ENCODE peak calls at places on chromosomes 11 and 22, in five cellular contexts. H, D, K, P and V are unnamed samples.
A peak's percentile ranks its signal among the peaks of the same experiment; 100 is the strongest.

GRCh38 chr11:107017433-107018227 is 646 bp downstream of the GUCY1A2 start:
- DNase-seq in H (peak; percentile 22), D (peak; percentile 21), K (no peak), P (no peak), V (peak; percentile 59)

GRCh38 chr11:36389811-36390210 is 93.7 kb downstream of the PRR5L start:
- DNase-seq in H (no peak), D (no peak), K (peak; percentile 25), P (no peak), V (no peak)

GRCh38 chr22:23827351-23827995 is 11.3 kb downstream of the DERL3 start:
- DNase-seq in H (no peak), D (no peak), K (no peak), P (no peak), V (no peak)

GRCh38 chr22:31828739-31829138 is 74.9 kb downstream of the DEPDC5 start:
- DNase-seq in H (no peak), D (no peak), K (no peak), P (peak; percentile 43), V (no peak)

GRCh38 chr11:1796297-1797011 is 32.7 kb upstream of the CTSD start:
- DNase-seq in H (no peak), D (no peak), K (no peak), P (no peak), V (no peak)

GRCh38 chr22:42769574-42770447 is 49.1 kb upstream of the A4GALT start:
- DNase-seq in H (peak; percentile 59), D (no peak), K (peak; percentile 95), P (peak; percentile 44), V (no peak)

GRCh38 chr22:49884503-49885260 is 31.0 kb downstream of the ZBED4 start:
- DNase-seq in H (no peak), D (no peak), K (no peak), P (no peak), V (no peak)

GRCh38 chr11:33000181-33000580 is 15.5 kb upstream of the DEPDC7 start:
- DNase-seq in H (no peak), D (no peak), K (peak; percentile 89), P (no peak), V (no peak)

GRCh38 chr11:20594274-20595061 is 4.9 kb upstream of the SLC6A5 start:
- DNase-seq in H (no peak), D (no peak), K (no peak), P (no peak), V (no peak)

GRCh38 chr22:49935561-49935960 is 17.1 kb downstream of the CRELD2 start:
- DNase-seq in H (peak; percentile 59), D (no peak), K (no peak), P (no peak), V (no peak)

GRCh38 chr11:69574383-69575255 is 66.3 kb upstream of the CCND1 start:
- DNase-seq in H (no peak), D (no peak), K (no peak), P (no peak), V (no peak)

GRCh38 chr11:125082611-125083311 is 19.7 kb downstream of the SLC37A2 start:
- DNase-seq in H (no peak), D (no peak), K (peak; percentile 88), P (no peak), V (no peak)

GRCh38 chr11:119432484-119433368 is 9.8 kb upstream of the THY1 start:
- DNase-seq in H (no peak), D (no peak), K (peak; percentile 77), P (no peak), V (no peak)

GRCh38 chr11:105000167-105000566 is 22.8 kb downstream of the CASP5 start:
- DNase-seq in H (no peak), D (no peak), K (no peak), P (no peak), V (peak; percentile 10)

GRCh38 chr11:29751618-29752017 is 265.2 kb downstream of the KCNA4 start:
- DNase-seq in H (no peak), D (no peak), K (no peak), P (no peak), V (no peak)

GRCh38 chr11:125080531-125080911 is 17.4 kb downstream of the SLC37A2 start:
- DNase-seq in H (no peak), D (no peak), K (no peak), P (no peak), V (no peak)

GRCh38 chr22:43413826-43414225 is 2.0 kb downstream of the MPPED1 start:
- DNase-seq in H (no peak), D (no peak), K (no peak), P (no peak), V (no peak)

GRCh38 chr22:44024288-44024908 is at the start of gene PARVB:
- DNase-seq in H (peak; percentile 70), D (no peak), K (no peak), P (no peak), V (peak; percentile 44)

GRCh38 chr11:126840975-126841374 is 159.6 kb downstream of the KIRREL3 start:
- DNase-seq in H (no peak), D (no peak), K (no peak), P (no peak), V (no peak)

GRCh38 chr11:19906126-19906525 is 193.5 kb downstream of the NAV2 start:
- DNase-seq in H (no peak), D (no peak), K (no peak), P (no peak), V (no peak)

GRCh38 chr11:27088353-27088752 is 47.7 kb downstream of the BBOX1 start:
- DNase-seq in H (no peak), D (no peak), K (no peak), P (no peak), V (no peak)

GRCh38 chr11:67648140-67648795 is 2.3 kb downstream of the ACY3 start:
- DNase-seq in H (peak; percentile 44), D (peak; percentile 59), K (no peak), P (no peak), V (no peak)

DNA sequence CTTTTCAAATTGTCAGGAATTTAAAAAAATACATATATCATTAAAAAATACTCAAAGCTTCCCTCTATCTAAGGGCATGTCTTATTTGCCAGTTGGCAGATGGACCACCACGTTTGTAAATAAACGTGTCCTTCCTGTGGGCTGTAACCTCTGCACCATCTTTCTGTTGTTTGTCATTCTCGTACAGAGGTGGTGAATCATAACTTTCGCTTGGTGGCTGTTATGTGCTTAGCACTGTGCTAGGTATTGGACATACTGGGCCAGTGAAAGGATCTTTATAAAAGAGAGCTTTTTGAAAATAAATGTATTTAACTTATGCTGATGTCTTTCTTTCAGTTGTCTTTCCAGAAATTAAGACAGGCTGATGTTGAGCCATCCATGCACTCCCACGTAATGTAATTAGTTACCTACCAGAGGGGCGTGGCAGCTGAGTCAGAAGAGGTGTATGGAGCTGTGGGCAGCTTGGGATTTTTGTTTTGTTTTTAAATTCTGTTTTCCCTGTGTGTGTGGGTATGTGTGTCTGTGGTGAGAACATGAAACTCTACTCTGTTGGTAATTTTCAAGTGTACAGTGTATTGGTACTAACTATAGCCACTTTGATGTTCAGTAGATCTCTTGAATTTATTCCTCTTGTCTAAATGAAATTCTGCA is 62.7 kb downstream of the TECTA start:
- DNase-seq in H (no peak), D (no peak), K (no peak), P (peak; percentile 4), V (no peak)
- TF ChIP-seq BHLHE40 in H (no peak), D (no peak), K (no peak), P (no peak), V (no peak)

DNA sequence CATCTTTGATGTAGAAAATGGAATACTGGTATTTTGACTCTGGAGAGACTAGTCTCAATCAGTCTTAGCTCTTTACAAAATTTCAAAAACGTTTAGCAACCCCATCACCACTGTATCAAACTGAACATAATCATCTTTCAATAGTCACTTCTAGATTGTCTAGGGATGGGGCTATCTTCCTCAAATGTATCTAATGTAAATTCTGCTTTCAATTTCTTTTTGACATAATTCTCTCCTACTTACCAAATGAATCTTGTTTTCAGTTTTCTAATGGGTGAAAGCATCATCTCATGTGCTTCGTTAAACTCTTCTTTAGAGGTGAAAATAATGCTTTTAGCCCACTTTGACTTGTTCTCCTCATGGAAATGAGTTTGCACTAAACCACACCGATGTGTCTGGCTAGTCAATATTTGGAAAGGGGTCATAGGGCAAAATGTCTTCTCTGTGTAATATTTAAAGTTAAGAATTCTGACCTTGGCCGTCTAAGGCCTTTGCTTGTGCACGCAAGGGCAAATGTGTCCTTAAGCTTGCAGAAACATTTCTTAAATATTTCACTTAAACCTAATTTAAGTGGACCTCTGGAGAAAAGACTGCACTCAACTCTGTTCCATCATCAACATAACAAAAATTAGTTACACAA is 5.2 kb downstream of the SIK3 start:
- DNase-seq in H (no peak), D (no peak), K (no peak), P (no peak), V (no peak)
- TF ChIP-seq BHLHE40 in H (no peak), D (no peak), K (no peak), P (peak; percentile 25), V (no peak)

DNA sequence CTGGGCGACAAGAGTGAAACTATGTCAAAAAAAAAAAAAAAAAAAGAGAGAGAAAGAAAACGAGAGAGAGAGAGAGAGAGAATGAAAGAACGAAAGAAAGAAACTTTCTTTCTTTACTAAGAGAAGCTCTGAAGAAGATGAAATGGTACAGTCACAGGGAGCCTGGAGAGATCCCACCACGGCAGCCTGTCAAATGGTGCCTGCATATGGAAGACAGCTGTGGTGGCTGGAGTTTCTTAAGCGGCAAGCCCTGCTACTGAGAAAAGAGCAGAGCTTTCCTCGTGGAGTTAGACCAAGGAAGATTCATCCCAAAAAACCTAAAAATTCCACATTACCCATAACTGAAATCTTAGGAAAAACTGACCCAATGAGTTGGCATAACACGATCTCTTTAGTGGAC is 66.7 kb downstream of the MICAL3 start:
- DNase-seq in H (no peak), D (no peak), K (peak; percentile 67), P (no peak), V (no peak)
- TF ChIP-seq BHLHE40 in H (no peak), D (no peak), K (no peak), P (no peak), V (no peak)

GRCh38 chr22:20206709-20207215 is 55.9 kb upstream of the CCDC188 start:
- DNase-seq in H (peak; percentile 97), D (no peak), K (peak; percentile 22), P (no peak), V (no peak)

GRCh38 chr22:20204821-20205220 is 54.0 kb upstream of the CCDC188 start:
- DNase-seq in H (no peak), D (no peak), K (no peak), P (no peak), V (no peak)

GRCh38 chr22:20207277-20208025 is 56.6 kb upstream of the CCDC188 start:
- DNase-seq in H (peak; percentile 70), D (no peak), K (no peak), P (no peak), V (no peak)

GRCh38 chr22:20205464-20205963 is 54.7 kb upstream of the CCDC188 start:
- DNase-seq in H (no peak), D (no peak), K (no peak), P (no peak), V (no peak)

GRCh38 chr22:20205964-20206708 is 55.3 kb upstream of the CCDC188 start:
- DNase-seq in H (peak; percentile 95), D (peak; percentile 59), K (peak; percentile 63), P (peak; percentile 54), V (peak; percentile 69)
- TF ChIP-seq BHLHE40 in H (no peak), D (no peak), K (no peak), P (no peak), V (no peak)

DNA sequence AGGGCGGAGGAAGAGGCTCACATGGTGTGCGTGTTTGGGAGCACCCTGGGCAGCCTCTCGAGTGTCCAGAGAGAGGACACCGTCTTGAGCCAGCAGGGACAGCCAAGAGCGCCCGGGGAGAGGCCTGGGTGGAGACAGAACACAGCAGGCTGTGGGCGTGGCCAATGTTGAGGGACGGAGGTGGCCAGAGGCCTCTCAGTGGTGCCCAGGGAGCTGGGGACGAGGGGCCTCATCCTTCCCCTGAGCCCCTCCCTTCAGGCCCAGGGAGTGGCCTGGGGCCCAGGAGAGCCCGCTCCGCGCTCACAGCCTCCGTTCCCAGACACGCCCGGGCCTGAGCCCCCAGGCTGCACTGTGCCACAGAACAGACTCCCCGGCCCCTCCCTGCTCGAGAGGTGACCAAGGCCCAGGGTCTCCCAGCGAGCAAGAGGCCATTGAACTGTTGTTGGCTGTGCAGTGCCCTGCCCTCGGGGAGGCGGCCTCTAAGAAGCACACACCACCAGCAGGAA is 48.4 kb downstream of the CDKN1C start:
- DNase-seq in H (peak; percentile 85), D (peak; percentile 28), K (peak; percentile 11), P (no peak), V (peak; percentile 49)
- TF ChIP-seq BHLHE40 in H (no peak), D (no peak), K (no peak), P (no peak), V (no peak)